ENCODE peak calls at places on chromosomes 6 and 20, in four cellular contexts. One of them, this sample, is unnamed.

GRCh38 chr20:3739054-3739925 is 6.8 kb downstream of the HSPA12B start:
- DNase-seq in SK-N-SH: no peak
- DNase-seq in HepG2: no peak
- DNase-seq in GM12878: no peak
- DNase-seq in this sample: no peak

GRCh38 chr20:36092424-36093024 is 62.0 kb upstream of the EPB41L1 start:
- DNase-seq in SK-N-SH: peak
- DNase-seq in HepG2: no peak
- DNase-seq in GM12878: no peak
- DNase-seq in this sample: peak

GRCh38 chr6:115896538-115897129 is 164.1 kb downstream of the FRK start:
- DNase-seq in SK-N-SH: peak
- DNase-seq in HepG2: peak
- DNase-seq in GM12878: no peak
- DNase-seq in this sample: peak

GRCh38 chr6:170068496-170068895 is 222.4 kb downstream of the DLL1 start:
- DNase-seq in SK-N-SH: no peak
- DNase-seq in HepG2: no peak
- DNase-seq in GM12878: no peak
- DNase-seq in this sample: no peak

GRCh38 chr6:41639556-41640371 is 1.5 kb downstream of the MDFI start:
- DNase-seq in SK-N-SH: no peak
- DNase-seq in HepG2: no peak
- DNase-seq in GM12878: no peak
- DNase-seq in this sample: no peak

GRCh38 chr6:16322666-16323312 is 84.4 kb downstream of the GMPR start:
- DNase-seq in SK-N-SH: no peak
- DNase-seq in HepG2: no peak
- DNase-seq in GM12878: no peak
- DNase-seq in this sample: peak

GRCh38 chr20:44211177-44212039 is 837 bp upstream of the OSER1 start:
- DNase-seq in SK-N-SH: peak
- DNase-seq in HepG2: no peak
- DNase-seq in GM12878: no peak
- DNase-seq in this sample: no peak

GRCh38 chr6:106181664-106182418 is 95.7 kb downstream of the PRDM1 start:
- DNase-seq in SK-N-SH: no peak
- DNase-seq in HepG2: no peak
- DNase-seq in GM12878: peak
- DNase-seq in this sample: no peak

GRCh38 chr6:128509709-128510108 is 10.7 kb downstream of the PTPRK start:
- DNase-seq in SK-N-SH: no peak
- DNase-seq in HepG2: no peak
- DNase-seq in GM12878: no peak
- DNase-seq in this sample: no peak

GRCh38 chr20:5044075-5044620 is 42.8 kb upstream of the SLC23A2 start:
- DNase-seq in SK-N-SH: no peak
- DNase-seq in HepG2: no peak
- DNase-seq in GM12878: no peak
- DNase-seq in this sample: no peak

GRCh38 chr20:34848597-34848996 is 23.1 kb upstream of the NCOA6 start:
- DNase-seq in SK-N-SH: no peak
- DNase-seq in HepG2: no peak
- DNase-seq in GM12878: no peak
- DNase-seq in this sample: no peak

GRCh38 chr20:9352740-9353139 is 161.7 kb upstream of the LAMP5 start:
- DNase-seq in SK-N-SH: no peak
- DNase-seq in HepG2: no peak
- DNase-seq in GM12878: no peak
- DNase-seq in this sample: no peak

GRCh38 chr20:56411759-56412472 is at the start of gene CASS4:
- DNase-seq in SK-N-SH: no peak
- DNase-seq in HepG2: peak
- DNase-seq in GM12878: no peak
- DNase-seq in this sample: peak

GRCh38 chr20:4937422-4938319 is 63.6 kb downstream of the SLC23A2 start:
- DNase-seq in SK-N-SH: no peak
- DNase-seq in HepG2: peak
- DNase-seq in GM12878: no peak
- DNase-seq in this sample: no peak

GRCh38 chr20:4299773-4300172 is 284.4 kb upstream of the RNF24 start:
- DNase-seq in SK-N-SH: no peak
- DNase-seq in HepG2: no peak
- DNase-seq in GM12878: no peak
- DNase-seq in this sample: no peak

GRCh38 chr6:110881929-110882629 is 7.5 kb downstream of the AMD1 start:
- DNase-seq in SK-N-SH: no peak
- DNase-seq in HepG2: no peak
- DNase-seq in GM12878: no peak
- DNase-seq in this sample: no peak

GRCh38 chr6:56760842-56761241 is 118.2 kb upstream of the DST start:
- DNase-seq in SK-N-SH: no peak
- DNase-seq in HepG2: no peak
- DNase-seq in GM12878: no peak
- DNase-seq in this sample: no peak
- H3K27ac ChIP-seq in SK-N-SH: no peak
- H3K27ac ChIP-seq in HepG2: no peak
- H3K27ac ChIP-seq in GM12878: peak
- H3K27ac ChIP-seq in this sample: no peak

GRCh38 chr20:53805895-53806384 is 212.3 kb upstream of the ZNF217 start:
- DNase-seq in SK-N-SH: no peak
- DNase-seq in HepG2: no peak
- DNase-seq in GM12878: no peak
- DNase-seq in this sample: no peak
- TF ChIP-seq NFIC in SK-N-SH: peak
- TF ChIP-seq NFIC in HepG2: no peak
- TF ChIP-seq NFIC in GM12878: no peak
- TF ChIP-seq NFIC in this sample: no peak

GRCh38 chr6:17418281-17419188 is 25.1 kb downstream of the CAP2 start:
- DNase-seq in SK-N-SH: no peak
- DNase-seq in HepG2: no peak
- DNase-seq in GM12878: no peak
- DNase-seq in this sample: no peak
- H3K27ac ChIP-seq in SK-N-SH: peak
- H3K27ac ChIP-seq in HepG2: no peak
- H3K27ac ChIP-seq in GM12878: no peak
- H3K27ac ChIP-seq in this sample: no peak

GRCh38 chr6:157325069-157325805 is 1.9 kb upstream of the TMEM242 start:
- DNase-seq in SK-N-SH: no peak
- DNase-seq in HepG2: peak
- DNase-seq in GM12878: no peak
- DNase-seq in this sample: no peak

GRCh38 chr6:157323924-157324276 is 581 bp upstream of the TMEM242 start:
- DNase-seq in SK-N-SH: peak
- DNase-seq in HepG2: peak
- DNase-seq in GM12878: no peak
- DNase-seq in this sample: peak

GRCh38 chr6:157323114-157323923 is at the start of gene TMEM242:
- DNase-seq in SK-N-SH: peak
- DNase-seq in HepG2: peak
- DNase-seq in GM12878: peak
- DNase-seq in this sample: peak

GRCh38 chr6:157326979-157327378 is 3.7 kb upstream of the TMEM242 start:
- DNase-seq in SK-N-SH: no peak
- DNase-seq in HepG2: peak
- DNase-seq in GM12878: no peak
- DNase-seq in this sample: no peak

GRCh38 chr6:157322792-157323113 is 566 bp downstream of the TMEM242 start:
- DNase-seq in SK-N-SH: no peak
- DNase-seq in HepG2: no peak
- DNase-seq in GM12878: no peak
- DNase-seq in this sample: no peak
- TF ChIP-seq NFIC in SK-N-SH: no peak
- TF ChIP-seq NFIC in HepG2: no peak
- TF ChIP-seq NFIC in GM12878: no peak
- TF ChIP-seq NFIC in this sample: no peak

GRCh38 chr6:88378639-88379038 is 212.5 kb upstream of the CNR1 start:
- DNase-seq in SK-N-SH: no peak
- DNase-seq in HepG2: no peak
- DNase-seq in GM12878: no peak
- DNase-seq in this sample: peak

GRCh38 chr6:88380083-88380482 is 213.9 kb upstream of the CNR1 start:
- DNase-seq in SK-N-SH: peak
- DNase-seq in HepG2: no peak
- DNase-seq in GM12878: no peak
- DNase-seq in this sample: no peak

GRCh38 chr6:88380618-88381288 is 214.6 kb upstream of the CNR1 start:
- DNase-seq in SK-N-SH: no peak
- DNase-seq in HepG2: no peak
- DNase-seq in GM12878: no peak
- DNase-seq in this sample: no peak

GRCh38 chr6:88383183-88383582 is 217.0 kb upstream of the CNR1 start:
- DNase-seq in SK-N-SH: no peak
- DNase-seq in HepG2: no peak
- DNase-seq in GM12878: no peak
- DNase-seq in this sample: no peak

GRCh38 chr6:88381289-88381642 is 215.1 kb upstream of the CNR1 start:
- DNase-seq in SK-N-SH: no peak
- DNase-seq in HepG2: no peak
- DNase-seq in GM12878: no peak
- DNase-seq in this sample: no peak
- H3K27ac ChIP-seq in SK-N-SH: no peak
- H3K27ac ChIP-seq in HepG2: no peak
- H3K27ac ChIP-seq in GM12878: no peak
- H3K27ac ChIP-seq in this sample: no peak

This sample was measured in K562.